ENCODE peak calls at places on chromosomes 4 and X, in eight cellular contexts. B is GM12865; Y is lower leg skin; L is fibroblast of the aortic adventitia; C is BE2C; J is CD8-positive, alpha-beta T cell; U is choroid plexus epithelial cell; H is IMR-90. O is an unnamed sample.

GRCh38 chr4:24845132-24845531 is 49.8 kb downstream of the SOD3 start:
- DNase-seq in B (no peak), Y (no peak), L (no peak), C (no peak), J (no peak), U (no peak), H (no peak), O (no peak)

GRCh38 chr4:73690051-73690744 is 50.2 kb upstream of the CXCL8 start:
- DNase-seq in B (no peak), Y (no peak), L (peak), C (no peak), J (no peak), U (peak), H (peak), O (peak)

GRCh38 chrX:69010339-69010738 is 154.9 kb downstream of the PJA1 start:
- DNase-seq in B (no peak), Y (peak), L (no peak), C (no peak), J (no peak), U (no peak), H (no peak), O (no peak)

GRCh38 chrX:153778684-153779101 is 2.1 kb upstream of the SRPK3 start:
- DNase-seq in B (no peak), Y (no peak), L (no peak), C (no peak), J (no peak), U (no peak), H (no peak), O (no peak)

GRCh38 chrX:30607155-30607554 is 29.6 kb upstream of the TASL start:
- DNase-seq in B (no peak), Y (no peak), L (peak), C (no peak), J (no peak), U (no peak), H (no peak), O (no peak)

GRCh38 chrX:19630228-19630627 is 114.9 kb upstream of the MAP3K15 start:
- DNase-seq in B (peak), Y (no peak), L (no peak), C (no peak), J (no peak), U (no peak), H (no peak), O (no peak)

GRCh38 chr4:14233126-14233525 is 605.6 kb upstream of the BOD1L1 start:
- DNase-seq in B (no peak), Y (no peak), L (peak), C (no peak), J (no peak), U (peak), H (no peak), O (no peak)

GRCh38 chr4:40628888-40629287 is 776 bp downstream of the RBM47 start:
- DNase-seq in B (peak), Y (no peak), L (no peak), C (no peak), J (no peak), U (no peak), H (no peak), O (no peak)

GRCh38 chrX:19846995-19847790 is 40.2 kb downstream of the SH3KBP1 start:
- DNase-seq in B (peak), Y (peak), L (peak), C (no peak), J (no peak), U (peak), H (peak), O (peak)

GRCh38 chrX:43969504-43970501 is 3.4 kb downstream of the NDP start:
- DNase-seq in B (no peak), Y (no peak), L (peak), C (no peak), J (no peak), U (peak), H (peak), O (peak)

GRCh38 chrX:107561468-107562215 is 66.7 kb upstream of the PRPS1 start:
- DNase-seq in B (no peak), Y (peak), L (no peak), C (no peak), J (no peak), U (peak), H (peak), O (no peak)

GRCh38 chrX:131288738-131289511 is at the start of gene IGSF1:
- DNase-seq in B (no peak), Y (no peak), L (no peak), C (peak), J (no peak), U (peak), H (no peak), O (peak)

GRCh38 chr4:25817059-25817681 is 45.6 kb downstream of the SEL1L3 start:
- DNase-seq in B (no peak), Y (peak), L (peak), C (no peak), J (no peak), U (peak), H (peak), O (peak)

GRCh38 chrX:42109428-42109827 is 186.1 kb upstream of the CASK start:
- DNase-seq in B (peak), Y (no peak), L (no peak), C (no peak), J (no peak), U (no peak), H (no peak), O (no peak)

GRCh38 chrX:84219551-84219950 is 31.6 kb upstream of the RPS6KA6 start:
- DNase-seq in B (no peak), Y (no peak), L (no peak), C (no peak), J (no peak), U (no peak), H (no peak), O (peak)

GRCh38 chrX:148928803-148929202 is 428.4 kb downstream of the AFF2 start:
- DNase-seq in B (no peak), Y (no peak), L (peak), C (no peak), J (no peak), U (peak), H (peak), O (peak)

GRCh38 chr4:62644372-62644771 is 1444.2 kb downstream of the ADGRL3 start:
- DNase-seq in B (peak), Y (no peak), L (peak), C (peak), J (no peak), U (peak), H (no peak), O (peak)

GRCh38 chr4:112736718-112737135 is 99.8 kb downstream of the LARP7 start:
- DNase-seq in B (peak), Y (no peak), L (no peak), C (no peak), J (no peak), U (no peak), H (no peak), O (no peak)

GRCh38 chr4:127400736-127401346 is 231.9 kb upstream of the INTU start:
- DNase-seq in B (peak), Y (no peak), L (peak), C (peak), J (no peak), U (peak), H (peak), O (peak)

GRCh38 chr4:118173956-118174355 is 139.7 kb downstream of the NDST3 start:
- DNase-seq in B (no peak), Y (no peak), L (peak), C (no peak), J (no peak), U (peak), H (peak), O (peak)

GRCh38 chr4:15186149-15186548 is 183.9 kb downstream of the CPEB2 start:
- DNase-seq in B (no peak), Y (no peak), L (peak), C (no peak), J (no peak), U (peak), H (peak), O (no peak)

GRCh38 chr4:142416121-142416520 is 430.0 kb downstream of the INPP4B start:
- DNase-seq in B (no peak), Y (no peak), L (peak), C (no peak), J (no peak), U (no peak), H (peak), O (peak)

GRCh38 chr4:21879187-21879586 is 69.4 kb downstream of the KCNIP4 start:
- DNase-seq in B (peak), Y (no peak), L (peak), C (peak), J (no peak), U (peak), H (peak), O (peak)

GRCh38 chr4:25321703-25322102 is 9.1 kb downstream of the ZCCHC4 start:
- DNase-seq in B (no peak), Y (no peak), L (no peak), C (no peak), J (no peak), U (no peak), H (no peak), O (no peak)

GRCh38 chr4:102819588-102820365 is 7.6 kb downstream of the UBE2D3 start:
- DNase-seq in B (no peak), Y (no peak), L (no peak), C (no peak), J (no peak), U (peak), H (peak), O (peak)

GRCh38 chr4:64248151-64248550 is 161.1 kb downstream of the TECRL start:
- DNase-seq in B (no peak), Y (no peak), L (no peak), C (no peak), J (no peak), U (no peak), H (no peak), O (no peak)

GRCh38 chr4:61532324-61532723 is 332.2 kb downstream of the ADGRL3 start:
- DNase-seq in B (no peak), Y (no peak), L (peak), C (no peak), J (no peak), U (no peak), H (peak), O (no peak)

GRCh38 chrX:111047575-111047974 is 48.4 kb upstream of the PAK3 start:
- DNase-seq in B (no peak), Y (no peak), L (peak), C (no peak), J (no peak), U (no peak), H (no peak), O (peak)

GRCh38 chrX:155662297-155662696 is 49.5 kb upstream of the TMLHE start:
- DNase-seq in B (peak), Y (no peak), L (peak), C (no peak), J (no peak), U (peak), H (no peak), O (peak)

GRCh38 chrX:41449615-41450014 is 2.5 kb downstream of the NYX start:
- DNase-seq in B (peak), Y (no peak), L (peak), C (no peak), J (no peak), U (peak), H (peak), O (peak)

GRCh38 chr4:10158355-10158942 is 41.9 kb upstream of the WDR1 start:
- DNase-seq in B (no peak), Y (peak), L (peak), C (no peak), J (no peak), U (peak), H (peak), O (no peak)

GRCh38 chr4:140242357-140243284 is 88.6 kb upstream of the MAML3 start:
- DNase-seq in B (no peak), Y (no peak), L (no peak), C (no peak), J (no peak), U (no peak), H (no peak), O (no peak)
- H3K4me3 ChIP-seq in B (no peak), Y (no peak), L (no peak), C (no peak), J (peak), U (no peak), H (no peak), O (no peak)

DNA sequence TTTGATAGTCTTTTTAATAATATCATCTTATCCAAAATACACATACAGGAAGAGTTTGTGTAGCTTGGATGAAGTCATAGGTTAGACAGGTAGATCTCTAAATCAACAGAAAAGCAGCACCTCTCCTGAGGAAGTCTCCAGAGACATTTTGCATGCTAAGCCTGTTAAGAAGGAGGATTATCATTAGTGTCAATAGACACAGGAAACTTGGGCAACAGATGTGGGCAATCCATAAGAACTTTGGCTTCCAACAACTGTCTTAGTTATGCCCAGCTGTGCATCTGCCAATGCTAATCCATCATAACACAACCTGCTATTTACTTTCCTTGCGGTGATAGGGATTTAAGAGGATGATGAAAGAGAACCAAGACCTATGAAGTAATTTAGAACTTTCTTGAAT is 1052.6 kb downstream of the RPA4 start:
- DNase-seq in B (no peak), Y (no peak), L (no peak), C (no peak), J (no peak), U (no peak), H (no peak), O (no peak)
- TF ChIP-seq CTCF in B (no peak), Y (no peak), L (no peak), C (no peak), J (no peak), U (no peak), H (no peak), O (no peak)

GRCh38 chr4:72567036-72567435 is 2.0 kb downstream of the ADAMTS3 start:
- DNase-seq in B (no peak), Y (no peak), L (no peak), C (no peak), J (no peak), U (no peak), H (no peak), O (no peak)

GRCh38 chr4:72571337-72571736 is 2.3 kb upstream of the ADAMTS3 start:
- DNase-seq in B (no peak), Y (no peak), L (no peak), C (no peak), J (no peak), U (no peak), H (no peak), O (no peak)

GRCh38 chr4:72567821-72568620 is 1.0 kb downstream of the ADAMTS3 start:
- DNase-seq in B (peak), Y (peak), L (peak), C (peak), J (no peak), U (peak), H (peak), O (peak)

GRCh38 chr4:72569719-72570235 is 756 bp upstream of the ADAMTS3 start:
- DNase-seq in B (no peak), Y (peak), L (no peak), C (no peak), J (no peak), U (peak), H (peak), O (no peak)

DNA sequence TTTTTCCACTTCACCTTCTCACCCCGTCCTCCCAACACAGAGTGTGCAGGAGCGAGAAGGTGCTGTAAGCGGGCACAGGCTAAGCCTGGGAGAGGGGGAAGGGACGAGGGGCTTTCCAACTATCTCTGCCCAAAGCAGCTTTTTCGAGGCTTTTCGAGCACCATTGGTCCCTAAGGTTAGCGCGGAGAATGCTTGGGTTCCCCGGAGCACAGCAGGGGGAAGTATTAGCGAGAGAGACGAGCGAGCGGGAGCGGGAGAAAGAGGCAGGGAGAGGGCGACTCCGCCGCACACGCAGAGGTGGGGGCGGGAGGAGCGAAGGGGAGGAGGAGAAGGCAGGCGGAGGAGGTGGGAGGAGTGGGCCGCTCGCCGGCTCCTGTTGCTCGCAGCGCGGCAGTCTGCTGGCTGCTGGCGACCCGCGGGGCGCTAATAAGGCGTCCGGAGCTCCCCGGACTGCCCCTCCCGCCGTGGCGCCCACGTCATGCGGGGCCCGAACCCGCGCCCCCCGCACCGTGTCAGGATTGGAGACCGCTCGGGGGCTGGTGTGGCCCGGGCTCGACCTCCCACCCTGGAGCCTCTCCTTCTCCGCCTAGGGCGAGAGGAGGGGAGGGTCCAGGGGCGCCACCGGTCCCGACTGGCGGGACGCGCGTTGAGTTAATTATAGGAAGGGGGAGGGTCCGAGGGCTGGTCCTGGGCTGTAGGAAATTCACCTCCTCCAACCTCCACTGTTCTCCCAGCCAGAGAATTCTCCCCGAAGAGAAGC is at the start of gene ADAMTS3:
- DNase-seq in B (peak), Y (peak), L (peak), C (peak), J (no peak), U (peak), H (peak), O (peak)
- H3K4me3 ChIP-seq in B (peak), Y (peak), L (peak), C (peak), J (peak), U (peak), H (peak), O (peak)

GRCh38 chr4:98786866-98787265 is 128.5 kb upstream of the TSPAN5 start:
- DNase-seq in B (no peak), Y (no peak), L (peak), C (no peak), J (no peak), U (peak), H (peak), O (peak)
- TF ChIP-seq CTCF in B (no peak), Y (no peak), L (peak), C (peak), J (no peak), U (peak), H (peak), O (peak)

GRCh38 chr4:182492456-182492855 is 249.3 kb downstream of the TENM3 start:
- DNase-seq in B (peak), Y (no peak), L (peak), C (no peak), J (no peak), U (peak), H (peak), O (peak)
- H3K4me3 ChIP-seq in B (no peak), Y (no peak), L (no peak), C (no peak), J (no peak), U (peak), H (peak), O (peak)

GRCh38 chr4:183857040-183857439 is 48.1 kb upstream of the STOX2 start:
- DNase-seq in B (no peak), Y (no peak), L (no peak), C (no peak), J (no peak), U (no peak), H (no peak), O (no peak)
- TF ChIP-seq CTCF in B (no peak), Y (no peak), L (no peak), C (no peak), J (no peak), U (no peak), H (no peak), O (no peak)

GRCh38 chr4:4506961-4507360 is 34.9 kb downstream of the STX18 start:
- DNase-seq in B (no peak), Y (no peak), L (peak), C (no peak), J (no peak), U (peak), H (no peak), O (no peak)
- H3K4me3 ChIP-seq in B (no peak), Y (no peak), L (peak), C (no peak), J (no peak), U (peak), H (no peak), O (no peak)

GRCh38 chrX:139965421-139965820 is at the start of gene CXorf66:
- DNase-seq in B (no peak), Y (no peak), L (no peak), C (no peak), J (no peak), U (no peak), H (no peak), O (no peak)

GRCh38 chrX:139971394-139971749 is 6.1 kb upstream of the CXorf66 start:
- DNase-seq in B (no peak), Y (no peak), L (no peak), C (no peak), J (no peak), U (no peak), H (no peak), O (no peak)

GRCh38 chrX:139969286-139969685 is 4.0 kb upstream of the CXorf66 start:
- DNase-seq in B (no peak), Y (no peak), L (no peak), C (no peak), J (no peak), U (no peak), H (no peak), O (no peak)

GRCh38 chrX:139972113-139972512 is 6.8 kb upstream of the CXorf66 start:
- DNase-seq in B (no peak), Y (no peak), L (no peak), C (no peak), J (no peak), U (no peak), H (no peak), O (no peak)

DNA sequence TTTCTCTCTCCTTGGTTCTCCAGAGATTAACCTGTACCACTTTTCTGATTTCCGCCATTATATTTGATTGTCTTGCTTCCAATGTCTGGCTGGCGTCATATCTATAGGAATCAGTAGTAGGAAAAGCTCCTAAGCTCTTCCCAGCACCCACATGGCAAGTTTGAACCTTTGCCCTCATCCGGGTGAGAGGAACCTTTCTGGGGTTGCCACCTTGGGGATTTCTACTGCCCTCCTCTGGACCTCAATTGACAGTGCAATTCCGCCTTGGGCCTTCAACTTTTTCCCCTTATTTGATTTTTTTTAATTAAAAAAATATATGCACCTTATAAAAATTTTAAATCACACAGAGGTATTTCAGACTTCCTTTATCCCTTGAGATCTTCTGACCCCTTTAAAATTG is 2.0 kb upstream of the CXorf66 start:
- DNase-seq in B (peak), Y (no peak), L (no peak), C (peak), J (no peak), U (peak), H (no peak), O (peak)
- TF ChIP-seq CTCF in B (peak), Y (no peak), L (peak), C (peak), J (no peak), U (peak), H (peak), O (peak)

GRCh38 chr4:2812600-2812932 is 19.7 kb downstream of the SH3BP2 start:
- DNase-seq in B (peak), Y (no peak), L (no peak), C (no peak), J (no peak), U (peak), H (no peak), O (no peak)
- H3K4me3 ChIP-seq in B (peak), Y (no peak), L (peak), C (no peak), J (peak), U (peak), H (no peak), O (peak)

GRCh38 chr4:7463584-7464258 is 29.0 kb upstream of the PSAPL1 start:
- DNase-seq in B (no peak), Y (no peak), L (no peak), C (no peak), J (no peak), U (no peak), H (no peak), O (no peak)

GRCh38 chr4:7460591-7460990 is 25.9 kb upstream of the PSAPL1 start:
- DNase-seq in B (no peak), Y (no peak), L (no peak), C (peak), J (no peak), U (peak), H (peak), O (peak)

GRCh38 chr4:7461171-7461570 is 26.4 kb upstream of the PSAPL1 start:
- DNase-seq in B (no peak), Y (no peak), L (no peak), C (peak), J (no peak), U (no peak), H (no peak), O (no peak)

GRCh38 chr4:7464259-7464655 is 29.5 kb upstream of the PSAPL1 start:
- DNase-seq in B (no peak), Y (no peak), L (no peak), C (no peak), J (no peak), U (no peak), H (no peak), O (no peak)

GRCh38 chr4:7462509-7462971 is 27.8 kb upstream of the PSAPL1 start:
- DNase-seq in B (no peak), Y (no peak), L (no peak), C (peak), J (no peak), U (peak), H (peak), O (peak)
- TF ChIP-seq CTCF in B (no peak), Y (no peak), L (no peak), C (peak), J (no peak), U (peak), H (peak), O (no peak)